ENCODE peak calls at places on chromosomes 3 and 15, in six cellular contexts. L is HepG2, Z is GM06990, V is foreskin fibroblast, B is AG04450, K is tibial artery. F is an unnamed sample.
A peak's percentile ranks its signal among the peaks of the same experiment; 100 is the strongest.

GRCh38 chr3:61613666-61614065 is 52.3 kb downstream of the PTPRG start:
- DNase-seq in V (no peak), B (no peak), K (no peak), Z (no peak), L (no peak), F (no peak)

GRCh38 chr15:68691667-68692066 is 112.9 kb downstream of the CORO2B start:
- DNase-seq in V (no peak), Z (no peak), K (no peak), L (peak; percentile 10), B (no peak), F (peak; percentile 14)

GRCh38 chr15:59691194-59691805 is 2.2 kb upstream of the BNIP2 start:
- DNase-seq in L (peak; percentile 28), Z (peak; percentile 18), K (no peak), V (peak; percentile 20), B (no peak), F (peak; percentile 46)

GRCh38 chr3:136995652-136996051 is 37.9 kb downstream of the IL20RB start:
- DNase-seq in B (no peak), V (no peak), L (no peak), K (no peak), Z (no peak), F (no peak)

GRCh38 chr3:37994639-37994972 is 4.0 kb downstream of the VILL start:
- DNase-seq in V (no peak), K (no peak), Z (no peak), B (no peak), L (no peak), F (no peak)

GRCh38 chr3:42839616-42840015 is 30.4 kb downstream of the ACKR2 start:
- DNase-seq in V (peak; percentile 60), Z (peak; percentile 25), K (no peak), L (peak; percentile 73), B (peak; percentile 42), F (peak; percentile 61)

GRCh38 chr15:74391604-74392401 is 24.4 kb upstream of the CYP11A1 start:
- DNase-seq in L (no peak), Z (no peak), K (no peak), V (no peak), B (no peak), F (no peak)

GRCh38 chr15:68316061-68316804 is 38.7 kb downstream of the FEM1B start:
- DNase-seq in L (no peak), B (no peak), V (no peak), K (peak; percentile 65), Z (no peak), F (peak; percentile 47)

GRCh38 chr15:27541581-27541980 is 557.5 kb downstream of the OCA2 start:
- DNase-seq in B (no peak), V (no peak), K (no peak), Z (no peak), L (no peak), F (no peak)

GRCh38 chr3:78745847-78746246 is 1022.0 kb downstream of the ROBO1 start:
- DNase-seq in B (no peak), L (no peak), V (no peak), Z (no peak), K (no peak), F (no peak)

GRCh38 chr3:47573190-47574172 is 5.2 kb downstream of the CSPG5 start:
- DNase-seq in L (no peak), Z (no peak), K (no peak), B (no peak), V (no peak), F (no peak)

GRCh38 chr15:96325579-96326331 is 4.7 kb upstream of the NR2F2 start:
- DNase-seq in Z (no peak), B (no peak), V (no peak), K (no peak), L (no peak), F (peak; percentile 79)
- TF ChIP-seq CTCF in Z (no peak), B (no peak), V (no peak), K (no peak), L (no peak), F (no peak)

GRCh38 chr15:57236561-57237281 is 139.6 kb upstream of the CGNL1 start:
- DNase-seq in K (no peak), V (no peak), B (no peak), Z (no peak), L (no peak), F (no peak)

GRCh38 chr15:57234156-57234555 is 142.1 kb upstream of the CGNL1 start:
- DNase-seq in V (no peak), L (no peak), K (no peak), B (no peak), Z (no peak), F (no peak)

GRCh38 chr15:57235865-57236264 is 140.4 kb upstream of the CGNL1 start:
- DNase-seq in V (peak; percentile 63), K (no peak), Z (no peak), B (peak; percentile 70), L (no peak), F (peak; percentile 44)

GRCh38 chr15:57237282-57237642 is 139.0 kb upstream of the CGNL1 start:
- DNase-seq in Z (no peak), L (no peak), V (no peak), B (no peak), K (no peak), F (no peak)

DNA sequence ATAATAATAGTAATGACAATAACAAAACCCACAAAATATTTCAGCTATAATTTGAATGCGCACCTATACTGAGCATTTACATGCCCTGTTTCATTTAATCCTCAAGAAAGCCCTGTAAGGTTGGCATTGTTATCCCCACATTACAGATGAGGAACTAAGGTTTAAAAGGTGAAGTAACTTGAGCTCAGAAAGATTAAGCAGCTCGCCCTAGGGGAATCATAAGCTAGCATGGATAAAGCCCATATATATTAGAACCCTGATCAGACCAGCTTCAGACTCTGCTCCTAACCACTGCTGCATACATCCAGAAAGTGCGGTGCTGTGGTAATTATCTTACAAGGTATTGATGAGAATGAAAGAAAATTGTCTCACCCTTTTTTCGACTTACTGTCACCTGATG is 141.1 kb upstream of the CGNL1 start:
- DNase-seq in B (no peak), L (no peak), Z (no peak), K (no peak), V (no peak), F (no peak)
- H3K4me3 ChIP-seq in B (no peak overlapping the region), L (no peak overlapping the region), Z (no peak overlapping the region), K (no peak overlapping the region), V (no peak overlapping the region), F (no peak overlapping the region)

DNA sequence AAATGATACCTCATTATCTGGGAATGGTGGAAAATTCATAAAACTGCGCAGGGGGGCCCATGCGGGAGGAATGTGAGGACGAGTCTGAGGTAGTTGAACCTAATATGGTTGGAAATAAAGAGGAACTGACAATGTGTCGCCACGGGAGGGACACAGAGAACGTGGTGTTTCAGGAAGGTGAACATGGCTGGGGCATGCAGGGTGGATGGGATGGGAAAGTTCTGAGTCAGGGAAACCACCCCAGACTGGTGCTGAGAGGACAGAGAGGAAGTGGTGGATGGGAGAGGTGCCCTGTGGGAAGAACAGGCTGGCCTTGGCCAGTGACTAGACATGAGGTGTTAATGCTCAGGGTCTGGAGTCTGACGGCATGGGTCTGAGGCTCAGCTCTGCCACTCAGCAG is 137.1 kb upstream of the WNT5A start:
- DNase-seq in Z (no peak), L (no peak), K (no peak), V (no peak), B (no peak), F (no peak)
- TF ChIP-seq CTCF in Z (no peak), L (no peak), K (no peak), V (no peak), B (no peak), F (no peak)

GRCh38 chr15:77144028-77144427 is 73.1 kb upstream of the TSPAN3 start:
- DNase-seq in Z (no peak), L (no peak), V (peak; percentile 29), K (no peak), B (no peak), F (no peak)
- H3K4me3 ChIP-seq in Z (no peak overlapping the region), L (no peak overlapping the region), V (no peak overlapping the region), K (no peak overlapping the region), B (no peak overlapping the region), F (no peak overlapping the region)

GRCh38 chr3:134630506-134630905 is 20.3 kb downstream of the KY start:
- DNase-seq in B (no peak), L (no peak), K (no peak), Z (no peak), V (peak; percentile 10), F (peak; percentile 17)
- TF ChIP-seq CTCF in B (peak; percentile 71), L (peak; percentile 48), K (no peak), Z (peak; percentile 53), V (peak; percentile 52), F (no peak)

GRCh38 chr3:58463181-58463941 is 28.5 kb upstream of the KCTD6 start:
- DNase-seq in B (peak; percentile 55), V (peak; percentile 85), K (peak; percentile 75), Z (no peak), L (peak; percentile 70), F (peak; percentile 83)
- H3K4me3 ChIP-seq in B (no peak overlapping the region), V (no peak overlapping the region), K (peak overlapping the region; percentile 35), Z (no peak overlapping the region), L (peak overlapping the region; percentile 55), F (no peak overlapping the region)

GRCh38 chr15:41774062-41774872 is at the start of gene MAPKBP1:
- DNase-seq in L (peak; percentile 95), K (peak; percentile 99), V (peak; percentile 99), Z (peak; percentile 100), B (peak; percentile 96), F (peak; percentile 97)

GRCh38 chr15:41774873-41775417 is 661 bp downstream of the MAPKBP1 start:
- DNase-seq in Z (no peak), V (no peak), B (no peak), K (no peak), L (no peak), F (no peak)

GRCh38 chr15:41773729-41774061 is 589 bp upstream of the MAPKBP1 start:
- DNase-seq in K (no peak), Z (no peak), V (no peak), B (no peak), L (no peak), F (no peak)

GRCh38 chr15:41773332-41773728 is 954 bp upstream of the MAPKBP1 start:
- DNase-seq in Z (no peak), V (no peak), B (no peak), K (no peak), L (no peak), F (no peak)

DNA sequence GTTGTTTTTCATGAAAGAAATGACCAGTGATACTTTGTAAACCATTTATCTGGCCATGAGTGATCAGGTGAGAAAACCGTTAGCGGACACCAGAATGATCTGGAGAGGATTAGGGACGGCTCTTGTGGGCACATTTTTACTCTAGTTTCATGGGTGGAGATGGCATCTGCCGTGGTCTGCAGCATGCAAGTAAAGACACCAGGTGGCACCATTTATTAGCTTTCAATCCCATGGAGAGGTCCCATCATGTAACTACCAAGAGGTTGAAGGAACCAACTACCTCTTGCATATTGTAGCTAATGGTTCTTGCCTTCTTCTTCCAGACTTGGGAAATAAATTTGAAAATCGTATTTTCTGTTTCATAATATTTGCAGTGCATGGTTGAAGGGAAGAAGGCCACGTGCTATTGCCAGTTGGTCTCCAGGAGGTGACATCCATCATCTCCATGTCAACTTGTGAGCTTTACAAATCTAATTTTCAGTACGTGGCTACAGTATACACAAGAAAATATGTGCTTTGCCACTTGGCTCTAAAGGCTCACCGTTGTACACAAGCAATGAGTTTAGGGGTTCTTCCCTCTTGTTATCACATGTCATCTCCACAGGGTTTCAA is 1.5 kb upstream of the MAPKBP1 start:
- DNase-seq in Z (peak; percentile 28), B (peak; percentile 63), L (peak; percentile 73), V (peak; percentile 74), K (peak; percentile 69), F (peak; percentile 63)
- TF ChIP-seq CTCF in Z (peak; percentile 57), B (peak; percentile 75), L (peak; percentile 86), V (peak; percentile 77), K (peak; percentile 80), F (peak; percentile 47)

DNA sequence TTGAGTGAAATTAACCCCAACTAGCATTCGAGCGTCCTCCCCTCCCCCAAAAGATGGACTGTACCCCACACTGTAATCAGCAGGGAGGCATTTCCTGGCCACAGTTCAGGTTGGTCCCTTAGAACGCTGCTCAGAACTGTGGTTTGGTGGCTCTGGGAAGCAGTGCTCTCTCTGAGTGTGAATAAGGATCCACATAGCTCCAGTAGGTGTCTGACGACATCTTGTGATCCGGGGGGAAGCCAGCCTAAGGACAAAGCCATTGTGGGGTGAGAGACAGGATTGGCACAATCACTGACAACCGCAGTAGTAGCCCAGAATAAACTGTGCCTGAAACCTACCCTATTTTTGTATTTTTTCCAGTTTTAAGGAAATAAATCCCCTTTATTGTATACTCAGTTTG is 125.3 kb downstream of the IGF1R start:
- DNase-seq in K (no peak), Z (no peak), V (no peak), B (no peak), L (no peak), F (no peak)
- H3K4me3 ChIP-seq in K (no peak overlapping the region), Z (no peak overlapping the region), V (no peak overlapping the region), B (no peak overlapping the region), L (no peak overlapping the region), F (no peak overlapping the region)

F was measured in Caco-2.